ENCODE peak calls at places on chromosomes 11 and 22, in six cellular contexts. C is foreskin keratinocyte; N is GM13976; L is CD4-positive, alpha-beta T cell; Z is fibroblast of pulmonary artery; U is OCI-LY7. Y is an unnamed sample.

GRCh38 chr11:19753451-19754041 is 40.9 kb downstream of the NAV2 start:
- DNase-seq in C (no peak), N (no peak), L (no peak), Z (no peak), U (no peak), Y (no peak)

GRCh38 chr22:29722151-29722550 is 2.3 kb downstream of the CABP7 start:
- DNase-seq in C (no peak), N (no peak), L (no peak), Z (no peak), U (no peak), Y (no peak)

GRCh38 chr11:66891849-66892660 is 35.2 kb downstream of the LRFN4 start:
- DNase-seq in C (peak), N (peak), L (no peak), Z (peak), U (no peak), Y (peak)

GRCh38 chr11:77046060-77046501 is 11.9 kb downstream of the B3GNT6 start:
- DNase-seq in C (no peak), N (peak), L (peak), Z (peak), U (peak), Y (peak)

GRCh38 chr22:38202437-38203089 is 769 bp downstream of the MAFF start:
- DNase-seq in C (no peak), N (peak), L (no peak), Z (peak), U (peak), Y (peak)

GRCh38 chr11:64234840-64235379 is 526 bp downstream of the VEGFB start:
- DNase-seq in C (no peak), N (no peak), L (no peak), Z (no peak), U (peak), Y (peak)

GRCh38 chr22:49321477-49322055 is 506.1 kb downstream of the BRD1 start:
- DNase-seq in C (no peak), N (no peak), L (no peak), Z (no peak), U (no peak), Y (no peak)

GRCh38 chr22:17781319-17782031 is 7.2 kb upstream of the BID start:
- DNase-seq in C (peak), N (peak), L (no peak), Z (peak), U (peak), Y (peak)

GRCh38 chr11:113651018-113651417 is 55.1 kb downstream of the TMPRSS5 start:
- DNase-seq in C (no peak), N (no peak), L (no peak), Z (no peak), U (no peak), Y (no peak)

GRCh38 chr22:17774206-17774927 is at the start of gene BID:
- DNase-seq in C (no peak), N (peak), L (no peak), Z (no peak), U (peak), Y (peak)

GRCh38 chr11:47587039-47587675 is 679 bp downstream of the FAM180B start:
- DNase-seq in C (no peak), N (no peak), L (no peak), Z (no peak), U (no peak), Y (no peak)

GRCh38 chr11:13073119-13073981 is 64.2 kb downstream of the RASSF10 start:
- DNase-seq in C (peak), N (no peak), L (no peak), Z (peak), U (no peak), Y (no peak)

GRCh38 chr11:24828938-24829337 is 332.1 kb downstream of the LUZP2 start:
- DNase-seq in C (no peak), N (no peak), L (no peak), Z (no peak), U (no peak), Y (no peak)

GRCh38 chr22:45450931-45451651 is 37.6 kb downstream of the RIBC2 start:
- DNase-seq in C (no peak), N (no peak), L (no peak), Z (peak), U (no peak), Y (no peak)

GRCh38 chr11:120746836-120747609 is 235.5 kb downstream of the GRIK4 start:
- DNase-seq in C (peak), N (no peak), L (no peak), Z (peak), U (no peak), Y (no peak)

GRCh38 chr11:46343520-46343919 is 3.7 kb upstream of the DGKZ start:
- DNase-seq in C (no peak), N (no peak), L (no peak), Z (no peak), U (no peak), Y (no peak)

GRCh38 chr11:34904421-34904950 is 11.7 kb downstream of the APIP start:
- DNase-seq in C (no peak), N (no peak), L (no peak), Z (peak), U (peak), Y (no peak)

GRCh38 chr11:27933992-27934829 is 173.7 kb downstream of the KIF18A start:
- DNase-seq in C (peak), N (no peak), L (no peak), Z (peak), U (no peak), Y (no peak)

GRCh38 chr22:46131151-46131587 is 19.2 kb upstream of the PPARA start:
- DNase-seq in C (no peak), N (no peak), L (no peak), Z (no peak), U (no peak), Y (no peak)

GRCh38 chr11:66646875-66647274 is 8.4 kb downstream of the RBM4 start:
- DNase-seq in C (no peak), N (no peak), L (no peak), Z (no peak), U (no peak), Y (no peak)

GRCh38 chr22:33188316-33188715 is 130.1 kb upstream of the SYN3 start:
- DNase-seq in C (no peak), N (no peak), L (no peak), Z (peak), U (peak), Y (no peak)

GRCh38 chr11:42034821-42035220 is 575.4 kb upstream of the LRRC4C start:
- DNase-seq in C (no peak), N (no peak), L (no peak), Z (no peak), U (no peak), Y (no peak)

GRCh38 chr11:1388763-1389102 is 1.0 kb upstream of the BRSK2 start:
- DNase-seq in C (no peak), N (no peak), L (no peak), Z (no peak), U (no peak), Y (no peak)

GRCh38 chr11:1390603-1391164 is 950 bp downstream of the BRSK2 start:
- DNase-seq in C (no peak), N (no peak), L (no peak), Z (no peak), U (no peak), Y (no peak)

GRCh38 chr11:1389932-1390587 is at the start of gene BRSK2:
- DNase-seq in C (no peak), N (no peak), L (no peak), Z (no peak), U (no peak), Y (no peak)

GRCh38 chr11:1387961-1388762 is 1.6 kb upstream of the BRSK2 start:
- DNase-seq in C (no peak), N (no peak), L (no peak), Z (no peak), U (no peak), Y (peak)

DNA sequence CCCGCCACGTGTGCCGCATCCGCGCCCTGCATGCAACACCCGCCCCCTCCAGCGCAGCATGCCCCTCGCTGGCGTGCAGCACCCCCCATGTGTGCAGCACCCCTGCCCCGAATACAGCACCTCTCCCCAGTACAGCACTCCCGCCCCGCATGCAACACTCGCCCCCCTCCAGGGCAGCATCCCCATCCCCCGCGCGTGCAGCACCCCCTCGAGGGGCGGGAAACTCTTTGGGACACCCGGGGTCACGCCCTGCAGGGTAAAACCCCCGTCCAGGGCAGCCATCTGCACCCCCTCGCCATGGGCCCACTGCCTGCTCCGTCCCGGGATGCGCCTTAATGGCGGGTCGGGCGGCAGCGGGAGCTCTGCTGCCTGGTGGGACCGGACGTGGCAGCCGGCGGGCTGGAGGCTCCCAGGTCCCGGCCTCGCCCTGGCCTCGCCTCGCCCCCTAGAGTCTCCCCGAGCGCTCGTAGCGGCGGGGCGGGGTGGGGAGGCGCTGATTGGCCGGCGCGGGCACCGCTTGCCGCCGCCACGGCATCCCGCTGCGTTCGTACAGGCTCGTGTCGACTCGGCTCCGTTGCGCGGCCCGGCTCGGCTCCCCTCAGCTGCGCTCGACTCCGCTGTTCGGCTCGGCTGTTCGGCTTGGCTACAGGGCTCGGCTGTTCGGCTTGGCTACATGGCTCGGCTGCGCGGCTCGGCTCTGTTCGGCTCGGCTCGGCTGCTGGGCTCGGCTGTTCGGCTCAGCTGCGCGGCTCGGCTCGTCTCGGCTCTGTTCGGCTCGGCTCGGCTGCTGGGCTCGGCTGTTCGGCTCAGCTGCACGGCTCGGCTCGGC is 417 bp upstream of the BRSK2 start:
- DNase-seq in C (peak), N (peak), L (peak), Z (peak), U (peak), Y (peak)
- TF ChIP-seq CTCF in C (peak), N (no peak), L (peak), Z (no peak), U (no peak), Y (peak)

GRCh38 chr22:39269095-39269827 is 24.5 kb upstream of the PDGFB start:
- DNase-seq in C (no peak), N (no peak), L (no peak), Z (no peak), U (no peak), Y (no peak)

GRCh38 chr22:39268645-39269044 is 23.9 kb upstream of the PDGFB start:
- DNase-seq in C (no peak), N (no peak), L (no peak), Z (no peak), U (no peak), Y (no peak)

GRCh38 chr22:39270280-39270679 is 25.5 kb upstream of the PDGFB start:
- DNase-seq in C (no peak), N (no peak), L (no peak), Z (no peak), U (no peak), Y (no peak)

GRCh38 chr22:39266398-39267030 is 21.7 kb upstream of the PDGFB start:
- DNase-seq in C (no peak), N (peak), L (no peak), Z (peak), U (no peak), Y (peak)

GRCh38 chr22:39267966-39268365 is 23.2 kb upstream of the PDGFB start:
- DNase-seq in C (no peak), N (no peak), L (no peak), Z (no peak), U (no peak), Y (no peak)
- TF ChIP-seq CTCF in C (no peak), N (no peak), L (no peak), Z (no peak), U (no peak), Y (no peak)

GRCh38 chr11:26134481-26135355 is 197.2 kb upstream of the ANO3 start:
- DNase-seq in C (no peak), N (no peak), L (no peak), Z (peak), U (peak), Y (no peak)
- TF ChIP-seq CTCF in C (peak), N (peak), L (no peak), Z (peak), U (peak), Y (no peak)

DNA sequence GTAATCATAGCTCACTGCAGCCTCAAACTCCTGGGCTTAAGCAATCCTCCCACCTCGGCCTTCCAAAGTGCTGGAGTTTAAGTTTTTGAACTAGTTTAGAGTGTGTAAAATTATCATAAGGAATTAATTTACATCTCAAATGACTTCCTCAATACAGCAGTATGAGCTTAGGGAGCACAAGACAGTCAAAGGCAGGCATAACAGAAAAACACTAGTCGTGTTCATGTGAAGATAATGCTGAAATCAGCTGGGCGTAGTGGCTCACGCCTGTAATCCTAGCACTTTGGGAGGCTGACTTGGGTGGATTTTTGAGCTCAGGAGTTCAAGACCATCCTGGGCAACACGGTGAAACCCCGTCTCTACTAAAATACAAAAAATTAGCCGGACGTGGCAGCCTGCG is 25.8 kb downstream of the YDJC start:
- DNase-seq in C (no peak), N (no peak), L (no peak), Z (no peak), U (no peak), Y (no peak)
- TF ChIP-seq CTCF in C (no peak), N (no peak), L (no peak), Z (no peak), U (no peak), Y (no peak)

GRCh38 chr11:127996825-127997224 is 590.5 kb downstream of the ETS1 start:
- DNase-seq in C (no peak), N (no peak), L (no peak), Z (peak), U (no peak), Y (no peak)

GRCh38 chr11:127998421-127998820 is 588.9 kb downstream of the ETS1 start:
- DNase-seq in C (peak), N (no peak), L (no peak), Z (no peak), U (no peak), Y (no peak)

GRCh38 chr11:127994736-127995135 is 592.6 kb downstream of the ETS1 start:
- DNase-seq in C (peak), N (no peak), L (no peak), Z (peak), U (no peak), Y (no peak)

GRCh38 chr11:127993788-127994187 is 593.6 kb downstream of the ETS1 start:
- DNase-seq in C (no peak), N (no peak), L (no peak), Z (no peak), U (no peak), Y (peak)
- TF ChIP-seq CTCF in C (no peak), N (no peak), L (no peak), Z (no peak), U (peak), Y (no peak)

DNA sequence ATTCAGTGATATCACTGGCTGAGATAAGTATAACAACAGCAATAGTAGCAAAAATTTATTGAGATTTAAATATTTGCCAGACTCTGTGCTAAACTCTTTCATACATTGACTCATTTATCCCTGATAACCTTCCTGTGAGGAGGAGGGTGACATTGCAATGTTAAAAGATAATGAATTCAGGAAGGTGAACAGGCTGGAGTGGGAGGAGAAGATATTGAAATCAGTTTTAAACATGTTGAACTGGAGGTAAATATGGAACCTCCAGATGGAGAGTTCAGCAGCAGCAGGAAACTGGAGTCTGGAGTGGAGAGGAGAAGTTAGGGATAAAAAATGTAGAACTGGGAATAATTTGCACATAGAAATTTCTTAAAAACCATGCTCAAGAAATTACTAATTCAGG is 142.0 kb upstream of the FAT3 start:
- DNase-seq in C (no peak), N (no peak), L (no peak), Z (no peak), U (no peak), Y (no peak)
- TF ChIP-seq CTCF in C (no peak), N (no peak), L (no peak), Z (no peak), U (no peak), Y (no peak)

DNA sequence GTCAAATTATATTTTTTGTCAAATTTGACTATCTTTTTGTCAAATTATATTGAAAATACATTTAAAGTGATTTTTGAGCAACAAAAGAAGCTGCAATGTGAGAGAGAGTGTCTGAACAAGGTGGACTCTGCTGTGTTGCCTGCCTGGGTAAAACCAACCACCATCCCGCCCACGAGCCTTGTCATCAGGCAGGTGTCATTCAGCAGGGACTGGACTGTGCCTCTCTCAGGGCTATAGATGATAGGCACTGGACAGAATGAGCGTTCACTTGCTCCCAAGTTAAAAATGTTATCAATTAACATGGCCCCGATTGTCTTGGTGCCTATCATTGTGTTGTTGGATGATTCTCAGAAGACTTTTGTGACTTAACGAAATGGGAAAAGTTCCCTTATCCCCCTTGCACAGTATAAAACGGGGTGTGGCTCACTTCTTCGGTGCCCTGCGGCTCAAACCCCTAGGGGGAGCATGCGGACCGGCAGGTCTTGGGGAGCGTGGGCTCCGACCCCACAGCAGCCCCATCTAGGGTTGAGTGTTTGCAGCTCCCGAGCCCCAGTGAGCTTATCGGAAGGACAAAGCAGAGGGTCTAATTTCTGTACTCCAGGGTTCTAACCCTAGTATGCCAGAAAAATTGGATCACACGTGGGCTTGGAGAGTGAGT is 1.7 kb downstream of the APOL5 start:
- DNase-seq in C (no peak), N (no peak), L (no peak), Z (no peak), U (no peak), Y (peak)
- TF ChIP-seq CTCF in C (no peak), N (no peak), L (no peak), Z (no peak), U (peak), Y (no peak)

Y was measured in activated CD8-positive, alpha-beta T cell treated with anti-CD3 and anti-CD28 coated beads for 36 hours.